ENCODE peak calls at places on chromosomes 2 and 18, in five cellular contexts. One of them, this sample, is unnamed.

GRCh38 chr18:13039806-13040205 is 48.6 kb downstream of the CEP192 start:
- DNase-seq in lung: no peak
- DNase-seq in A549: no peak
- DNase-seq in body of pancreas: no peak
- DNase-seq in MM.1S: no peak
- DNase-seq in this sample: no peak

GRCh38 chr2:115910270-115910669 is 1467.8 kb downstream of the DPP10 start:
- DNase-seq in lung: no peak
- DNase-seq in A549: peak
- DNase-seq in body of pancreas: no peak
- DNase-seq in MM.1S: no peak
- DNase-seq in this sample: no peak

GRCh38 chr2:189783451-189783926 is 650 bp downstream of the ORMDL1 start:
- DNase-seq in lung: no peak
- DNase-seq in A549: no peak
- DNase-seq in body of pancreas: no peak
- DNase-seq in MM.1S: peak
- DNase-seq in this sample: peak

GRCh38 chr2:127546797-127547196 is 11.3 kb downstream of the MYO7B start:
- DNase-seq in lung: no peak
- DNase-seq in A549: no peak
- DNase-seq in body of pancreas: no peak
- DNase-seq in MM.1S: no peak
- DNase-seq in this sample: no peak

GRCh38 chr18:8657050-8657820 is 48.0 kb downstream of the RAB12 start:
- DNase-seq in lung: no peak
- DNase-seq in A549: no peak
- DNase-seq in body of pancreas: no peak
- DNase-seq in MM.1S: no peak
- DNase-seq in this sample: no peak

GRCh38 chr2:100577777-100578176 is 15.0 kb downstream of the PDCL3 start:
- DNase-seq in lung: no peak
- DNase-seq in A549: peak
- DNase-seq in body of pancreas: no peak
- DNase-seq in MM.1S: no peak
- DNase-seq in this sample: no peak

GRCh38 chr2:238130696-238131628 is 7.5 kb upstream of the KLHL30 start:
- DNase-seq in lung: no peak
- DNase-seq in A549: no peak
- DNase-seq in body of pancreas: peak
- DNase-seq in MM.1S: no peak
- DNase-seq in this sample: no peak

GRCh38 chr18:79511271-79511670 is 115.5 kb downstream of the NFATC1 start:
- DNase-seq in lung: no peak
- DNase-seq in A549: no peak
- DNase-seq in body of pancreas: peak
- DNase-seq in MM.1S: no peak
- DNase-seq in this sample: no peak

GRCh38 chr2:20618886-20619521 is 31.9 kb downstream of the HS1BP3 start:
- DNase-seq in lung: no peak
- DNase-seq in A549: no peak
- DNase-seq in body of pancreas: peak
- DNase-seq in MM.1S: no peak
- DNase-seq in this sample: no peak

GRCh38 chr18:21826196-21826595 is 85.6 kb downstream of the MIB1 start:
- DNase-seq in lung: no peak
- DNase-seq in A549: no peak
- DNase-seq in body of pancreas: no peak
- DNase-seq in MM.1S: peak
- DNase-seq in this sample: peak

GRCh38 chr18:3463052-3463451 is 13.1 kb downstream of the TGIF1 start:
- DNase-seq in lung: no peak
- DNase-seq in A549: no peak
- DNase-seq in body of pancreas: no peak
- DNase-seq in MM.1S: no peak
- DNase-seq in this sample: no peak

GRCh38 chr2:8496617-8497016 is 185.2 kb upstream of the ID2 start:
- DNase-seq in lung: no peak
- DNase-seq in A549: no peak
- DNase-seq in body of pancreas: no peak
- DNase-seq in MM.1S: no peak
- DNase-seq in this sample: no peak

GRCh38 chr18:23857756-23858155 is 156.8 kb upstream of the TTC39C start:
- DNase-seq in lung: peak
- DNase-seq in A549: no peak
- DNase-seq in body of pancreas: peak
- DNase-seq in MM.1S: no peak
- DNase-seq in this sample: no peak

GRCh38 chr2:239937866-239938640 is 87.1 kb downstream of the NDUFA10 start:
- DNase-seq in lung: no peak
- DNase-seq in A549: no peak
- DNase-seq in body of pancreas: no peak
- DNase-seq in MM.1S: no peak
- DNase-seq in this sample: no peak

GRCh38 chr2:32168513-32168912 is 2.8 kb downstream of the SLC30A6 start:
- DNase-seq in lung: no peak
- DNase-seq in A549: no peak
- DNase-seq in body of pancreas: no peak
- DNase-seq in MM.1S: no peak
- DNase-seq in this sample: peak

GRCh38 chr2:80499095-80499494 is 194.5 kb upstream of the LRRTM1 start:
- DNase-seq in lung: no peak
- DNase-seq in A549: peak
- DNase-seq in body of pancreas: peak
- DNase-seq in MM.1S: peak
- DNase-seq in this sample: peak

GRCh38 chr18:75517286-75517685 is 89.8 kb upstream of the SMIM21 start:
- DNase-seq in lung: no peak
- DNase-seq in A549: no peak
- DNase-seq in body of pancreas: no peak
- DNase-seq in MM.1S: no peak
- DNase-seq in this sample: no peak

GRCh38 chr2:171531836-171532450 is 9.7 kb downstream of the CYBRD1 start:
- DNase-seq in lung: no peak
- DNase-seq in A549: no peak
- DNase-seq in body of pancreas: no peak
- DNase-seq in MM.1S: no peak
- DNase-seq in this sample: no peak

GRCh38 chr2:38521835-38522234 is 80.9 kb downstream of the HNRNPLL start:
- DNase-seq in lung: no peak
- DNase-seq in A549: no peak
- DNase-seq in body of pancreas: no peak
- DNase-seq in MM.1S: no peak
- DNase-seq in this sample: no peak

GRCh38 chr18:23864620-23865019 is 149.9 kb upstream of the TTC39C start:
- DNase-seq in lung: no peak
- DNase-seq in A549: no peak
- DNase-seq in body of pancreas: no peak
- DNase-seq in MM.1S: peak
- DNase-seq in this sample: peak

GRCh38 chr2:177165731-177166711 is 46.6 kb upstream of the HNRNPA3 start:
- DNase-seq in lung: no peak
- DNase-seq in A549: peak
- DNase-seq in body of pancreas: peak
- DNase-seq in MM.1S: peak
- DNase-seq in this sample: peak

GRCh38 chr2:3313845-3314375 is 63.7 kb downstream of the EIPR1 start:
- DNase-seq in lung: no peak
- DNase-seq in A549: no peak
- DNase-seq in body of pancreas: no peak
- DNase-seq in MM.1S: no peak
- DNase-seq in this sample: no peak

GRCh38 chr2:207320381-207321159 is 154.8 kb upstream of the KLF7 start:
- DNase-seq in lung: no peak
- DNase-seq in A549: peak
- DNase-seq in body of pancreas: no peak
- DNase-seq in MM.1S: no peak
- DNase-seq in this sample: no peak

GRCh38 chr2:3779650-3780049 is 76.3 kb downstream of the DCDC2C start:
- DNase-seq in lung: no peak
- DNase-seq in A549: no peak
- DNase-seq in body of pancreas: no peak
- DNase-seq in MM.1S: no peak
- DNase-seq in this sample: no peak

GRCh38 chr2:66569321-66569851 is 134.5 kb downstream of the MEIS1 start:
- DNase-seq in lung: no peak
- DNase-seq in A549: no peak
- DNase-seq in body of pancreas: peak
- DNase-seq in MM.1S: no peak
- DNase-seq in this sample: peak

GRCh38 chr2:68062680-68063387 is at the start of gene C1D:
- DNase-seq in lung: peak
- DNase-seq in A549: peak
- DNase-seq in body of pancreas: peak
- DNase-seq in MM.1S: peak
- DNase-seq in this sample: peak

GRCh38 chr18:43161528-43161927 is 46.0 kb upstream of the RIT2 start:
- DNase-seq in lung: no peak
- DNase-seq in A549: no peak
- DNase-seq in body of pancreas: no peak
- DNase-seq in MM.1S: no peak
- DNase-seq in this sample: no peak

GRCh38 chr2:1709970-1710560 is 34.2 kb downstream of the PXDN start:
- DNase-seq in lung: no peak
- DNase-seq in A549: no peak
- DNase-seq in body of pancreas: no peak
- DNase-seq in MM.1S: peak
- DNase-seq in this sample: no peak

GRCh38 chr2:138209009-138209408 is 244.7 kb downstream of the HNMT start:
- DNase-seq in lung: no peak
- DNase-seq in A549: no peak
- DNase-seq in body of pancreas: no peak
- DNase-seq in MM.1S: no peak
- DNase-seq in this sample: no peak

GRCh38 chr2:188665196-188665595 is 309.0 kb upstream of the COL3A1 start:
- DNase-seq in lung: no peak
- DNase-seq in A549: no peak
- DNase-seq in body of pancreas: no peak
- DNase-seq in MM.1S: no peak
- DNase-seq in this sample: no peak

GRCh38 chr2:134140251-134140661 is 113.6 kb upstream of the MGAT5 start:
- DNase-seq in lung: no peak
- DNase-seq in A549: no peak
- DNase-seq in body of pancreas: peak
- DNase-seq in MM.1S: no peak
- DNase-seq in this sample: no peak

GRCh38 chr18:45684341-45685115 is 39.5 kb upstream of the SLC14A1 start:
- DNase-seq in lung: no peak
- DNase-seq in A549: no peak
- DNase-seq in body of pancreas: no peak
- DNase-seq in MM.1S: no peak
- DNase-seq in this sample: no peak

GRCh38 chr2:48092846-48093498 is 186.7 kb upstream of the FBXO11 start:
- DNase-seq in lung: no peak
- DNase-seq in A549: no peak
- DNase-seq in body of pancreas: no peak
- DNase-seq in MM.1S: no peak
- DNase-seq in this sample: no peak

GRCh38 chr2:49288902-49289680 is 134.8 kb upstream of the FSHR start:
- DNase-seq in lung: no peak
- DNase-seq in A549: no peak
- DNase-seq in body of pancreas: no peak
- DNase-seq in MM.1S: peak
- DNase-seq in this sample: no peak
- H3K4me3 ChIP-seq in lung: no peak
- H3K4me3 ChIP-seq in A549: no peak
- H3K4me3 ChIP-seq in body of pancreas: no peak
- H3K4me3 ChIP-seq in MM.1S: no peak
- H3K4me3 ChIP-seq in this sample: no peak

DNA sequence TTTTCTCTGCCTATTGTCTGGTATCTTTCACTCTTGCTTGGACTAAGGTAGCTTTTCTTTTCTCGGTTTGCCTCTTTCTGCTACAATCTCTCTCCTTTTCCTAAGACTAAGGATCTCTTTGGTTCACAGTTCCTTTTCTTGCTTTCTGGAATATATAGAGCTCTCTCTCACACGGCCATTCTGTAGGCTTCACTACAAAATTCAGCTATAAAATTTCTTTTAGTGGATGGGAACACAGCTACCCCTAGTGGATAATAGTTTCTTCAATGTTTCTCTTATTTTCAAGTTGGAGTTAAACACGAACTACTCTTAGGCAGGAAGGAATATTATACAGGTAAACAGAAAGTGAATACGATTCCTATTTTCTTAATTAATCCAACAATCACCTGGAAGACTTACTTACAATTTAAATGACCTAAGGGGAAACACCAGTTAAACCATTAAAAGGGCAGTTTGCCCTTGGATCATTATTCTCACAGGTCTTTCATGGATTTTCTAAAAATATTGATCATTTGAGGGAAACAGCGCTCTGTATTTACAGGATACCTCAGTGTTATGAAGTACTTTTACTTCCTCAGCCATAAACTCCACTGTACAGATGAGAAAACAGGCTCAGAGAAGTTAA is 140.5 kb downstream of the LRP2 start:
- DNase-seq in lung: no peak
- DNase-seq in A549: peak
- DNase-seq in body of pancreas: no peak
- DNase-seq in MM.1S: peak
- DNase-seq in this sample: no peak
- TF ChIP-seq CTCF in lung: no peak
- TF ChIP-seq CTCF in A549: peak
- TF ChIP-seq CTCF in body of pancreas: peak
- TF ChIP-seq CTCF in MM.1S: peak
- TF ChIP-seq CTCF in this sample: peak

GRCh38 chr2:152407806-152408205 is 72.8 kb downstream of the FMNL2 start:
- DNase-seq in lung: no peak
- DNase-seq in A549: no peak
- DNase-seq in body of pancreas: no peak
- DNase-seq in MM.1S: no peak
- DNase-seq in this sample: no peak
- H3K4me3 ChIP-seq in lung: no peak
- H3K4me3 ChIP-seq in A549: no peak
- H3K4me3 ChIP-seq in body of pancreas: no peak
- H3K4me3 ChIP-seq in MM.1S: peak
- H3K4me3 ChIP-seq in this sample: peak

GRCh38 chr2:58291726-58292430 is 50.8 kb upstream of the FANCL start:
- DNase-seq in lung: no peak
- DNase-seq in A549: no peak
- DNase-seq in body of pancreas: no peak
- DNase-seq in MM.1S: no peak
- DNase-seq in this sample: no peak

GRCh38 chr2:58283931-58284330 is 42.8 kb upstream of the FANCL start:
- DNase-seq in lung: no peak
- DNase-seq in A549: no peak
- DNase-seq in body of pancreas: no peak
- DNase-seq in MM.1S: no peak
- DNase-seq in this sample: no peak

GRCh38 chr2:58293056-58293455 is 51.9 kb upstream of the FANCL start:
- DNase-seq in lung: no peak
- DNase-seq in A549: no peak
- DNase-seq in body of pancreas: no peak
- DNase-seq in MM.1S: no peak
- DNase-seq in this sample: no peak

DNA sequence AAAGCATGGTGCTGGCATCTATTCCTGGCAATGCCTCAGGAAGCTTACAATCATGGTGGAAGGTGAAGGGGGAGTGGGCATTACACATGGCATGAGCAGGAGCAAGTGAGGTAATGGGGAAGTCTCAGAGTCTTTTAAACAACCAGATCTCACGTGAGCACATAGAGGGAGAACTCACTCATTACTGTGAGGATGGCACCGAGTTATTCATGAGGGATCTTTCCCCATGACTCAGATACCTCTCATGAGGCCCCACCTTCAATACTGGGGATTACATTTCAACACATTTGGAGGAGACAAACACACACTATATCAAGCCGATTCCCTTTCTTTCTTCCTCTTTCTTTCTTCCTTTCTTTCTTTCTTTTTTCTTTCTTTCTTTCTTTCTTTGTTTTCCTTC is 47.9 kb upstream of the FANCL start:
- DNase-seq in lung: no peak
- DNase-seq in A549: peak
- DNase-seq in body of pancreas: no peak
- DNase-seq in MM.1S: no peak
- DNase-seq in this sample: no peak
- TF ChIP-seq CTCF in lung: no peak
- TF ChIP-seq CTCF in A549: no peak
- TF ChIP-seq CTCF in body of pancreas: no peak
- TF ChIP-seq CTCF in MM.1S: no peak
- TF ChIP-seq CTCF in this sample: no peak

This sample was measured in GM12865.